ENCODE peak calls at places on chromosomes 7 and 10, in nine cellular contexts. H, M, Q, F, N, L, T, A and B are unnamed samples.

GRCh38 chr10:16491933-16492332 is 29.7 kb downstream of the C1QL3 start:
- DNase-seq in H (no peak), M (no peak), Q (no peak), F (no peak), N (no peak), L (no peak), T (no peak), A (no peak), B (no peak)

GRCh38 chr7:18505870-18506460 is 10.4 kb downstream of the HDAC9 start:
- DNase-seq in H (no peak), M (peak; percentile 58), Q (no peak), F (no peak), N (peak; percentile 34), L (no peak), T (no peak), A (no peak), B (no peak)

GRCh38 chr7:24824400-24824799 is 67.1 kb upstream of the GSDME start:
- DNase-seq in H (no peak), M (no peak), Q (no peak), F (no peak), N (peak; percentile 21), L (no peak), T (no peak), A (no peak), B (no peak)

GRCh38 chr10:103977204-103977603 is 10.3 kb downstream of the SLK start:
- DNase-seq in H (no peak), M (no peak), Q (no peak), F (no peak), N (no peak), L (no peak), T (no peak), A (no peak), B (no peak)

GRCh38 chr10:46328853-46329689 is 42.3 kb downstream of the ANTXRL start:
- DNase-seq in H (no peak), M (no peak), Q (no peak), F (no peak), N (no peak), L (no peak), T (no peak), A (no peak), B (no peak)

GRCh38 chr10:62554632-62555199 is 180.5 kb downstream of the ZNF365 start:
- DNase-seq in H (no peak), M (peak; percentile 66), Q (peak; percentile 94), F (no peak), N (peak; percentile 55), L (no peak), T (peak; percentile 24), A (peak; percentile 8), B (peak; percentile 21)

GRCh38 chr10:6239213-6239991 is 36.7 kb downstream of the PFKFB3 start:
- DNase-seq in H (peak; percentile 20), M (peak; percentile 54), Q (peak; percentile 94), F (peak; percentile 28), N (peak; percentile 99), L (peak; percentile 29), T (no peak), A (peak; percentile 84), B (no peak)

GRCh38 chr10:17783751-17784150 is 25.4 kb upstream of the MRC1 start:
- DNase-seq in H (no peak), M (no peak), Q (peak; percentile 9), F (no peak), N (no peak), L (no peak), T (no peak), A (no peak), B (no peak)